ENCODE peak calls at places on chromosomes 3 and 15, in eight cellular contexts. T is AG04450, R is astrocyte of the spinal cord, Z is neural progenitor cell, C is lower lobe of right lung, F is fibroblast of lung, G is IMR-90, O is H7. V is an unnamed sample.

GRCh38 chr3:128689060-128689459 is 36.9 kb upstream of the RAB7A start:
- DNase-seq in T (no peak), R (no peak), Z (no peak), C (no peak), F (no peak), G (no peak), O (no peak), V (no peak)

GRCh38 chr15:31887246-31887645 is 143.1 kb upstream of the CHRNA7 start:
- DNase-seq in T (no peak), R (no peak), Z (peak; percentile 63), C (no peak), F (no peak), G (no peak), O (peak; percentile 41), V (no peak)

GRCh38 chr15:37135225-37135624 is 34.9 kb upstream of the MEIS2 start:
- DNase-seq in T (no peak), R (no peak), Z (peak; percentile 20), C (no peak), F (no peak), G (no peak), O (peak; percentile 13), V (no peak)

GRCh38 chr15:35514759-35515158 is 31.2 kb downstream of the DPH6 start:
- DNase-seq in T (no peak), R (peak; percentile 15), Z (no peak), C (no peak), F (peak; percentile 69), G (peak; percentile 33), O (no peak), V (no peak)

GRCh38 chr3:134542287-134542686 is 56.4 kb downstream of the CEP63 start:
- DNase-seq in T (no peak), R (no peak), Z (peak; percentile 18), C (no peak), F (no peak), G (no peak), O (no peak), V (no peak)

GRCh38 chr3:14253022-14253761 is 74.6 kb downstream of the LSM3 start:
- DNase-seq in T (no peak), R (no peak), Z (no peak), C (no peak), F (peak; percentile 84), G (peak; percentile 41), O (no peak), V (no peak)

GRCh38 chr3:63479661-63480035 is 172.8 kb upstream of the SNTN start:
- DNase-seq in T (no peak), R (no peak), Z (no peak), C (no peak), F (no peak), G (no peak), O (no peak), V (no peak)

GRCh38 chr3:112582242-112582874 is 20.5 kb downstream of the SLC35A5 start:
- DNase-seq in T (peak; percentile 55), R (peak; percentile 84), Z (peak; percentile 45), C (no peak), F (peak; percentile 70), G (peak; percentile 80), O (no peak), V (no peak)

GRCh38 chr15:45641374-45641778 is 6.5 kb downstream of the SQOR start:
- DNase-seq in T (peak; percentile 90), R (peak; percentile 77), Z (no peak), C (no peak), F (peak; percentile 72), G (peak; percentile 96), O (no peak), V (peak; percentile 71)
- H3K4me3 ChIP-seq in T (no peak overlapping the region), R (no peak overlapping the region), Z (no peak overlapping the region), C (no peak overlapping the region), F (no peak overlapping the region), G (no peak overlapping the region), O (no peak overlapping the region), V (no peak overlapping the region)

DNA sequence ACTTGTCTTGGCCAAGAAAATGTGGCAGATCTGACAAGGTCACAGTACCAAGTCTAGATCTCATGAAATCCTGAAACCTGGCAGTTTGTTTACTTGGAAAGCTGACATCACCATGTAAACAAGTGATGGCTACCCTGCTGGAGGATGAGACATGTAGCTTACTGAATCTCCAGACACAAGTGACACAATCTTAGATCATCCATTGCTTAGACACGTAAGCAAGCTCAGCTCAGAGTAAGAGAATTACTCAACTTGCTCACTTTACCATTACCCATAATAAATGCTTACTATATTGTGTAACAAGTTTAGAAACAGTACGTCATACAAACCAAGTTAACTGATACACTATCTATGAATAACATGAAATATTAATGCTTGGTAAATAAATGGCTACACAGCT is 263.8 kb downstream of the TBC1D5 start:
- DNase-seq in T (peak; percentile 60), R (peak; percentile 33), Z (no peak), C (no peak), F (peak; percentile 61), G (peak; percentile 97), O (no peak), V (no peak)
- H3K4me3 ChIP-seq in T (no peak overlapping the region), R (no peak overlapping the region), Z (no peak overlapping the region), C (no peak overlapping the region), F (no peak overlapping the region), G (no peak overlapping the region), O (no peak overlapping the region), V (no peak overlapping the region)

GRCh38 chr15:43209059-43209824 is 11.6 kb downstream of the EPB42 start:
- DNase-seq in T (no peak), R (no peak), Z (peak; percentile 64), C (no peak), F (no peak), G (no peak), O (peak; percentile 89), V (peak; percentile 69)
- H3K4me3 ChIP-seq in T (no peak overlapping the region), R (no peak overlapping the region), Z (no peak overlapping the region), C (no peak overlapping the region), F (no peak overlapping the region), G (no peak overlapping the region), O (no peak overlapping the region), V (no peak overlapping the region)

GRCh38 chr15:59105839-59106238 is 893 bp downstream of the CCNB2 start:
- DNase-seq in T (no peak), R (no peak), Z (no peak), C (no peak), F (no peak), G (no peak), O (peak; percentile 49), V (no peak)
- H3K4me3 ChIP-seq in T (peak overlapping the region; percentile 92), R (peak overlapping the region; percentile 85), Z (peak overlapping the region; percentile 86), C (peak overlapping the region; percentile 84), F (peak overlapping the region; percentile 97), G (peak overlapping the region; percentile 77), O (peak overlapping the region; percentile 95), V (no peak overlapping the region)

DNA sequence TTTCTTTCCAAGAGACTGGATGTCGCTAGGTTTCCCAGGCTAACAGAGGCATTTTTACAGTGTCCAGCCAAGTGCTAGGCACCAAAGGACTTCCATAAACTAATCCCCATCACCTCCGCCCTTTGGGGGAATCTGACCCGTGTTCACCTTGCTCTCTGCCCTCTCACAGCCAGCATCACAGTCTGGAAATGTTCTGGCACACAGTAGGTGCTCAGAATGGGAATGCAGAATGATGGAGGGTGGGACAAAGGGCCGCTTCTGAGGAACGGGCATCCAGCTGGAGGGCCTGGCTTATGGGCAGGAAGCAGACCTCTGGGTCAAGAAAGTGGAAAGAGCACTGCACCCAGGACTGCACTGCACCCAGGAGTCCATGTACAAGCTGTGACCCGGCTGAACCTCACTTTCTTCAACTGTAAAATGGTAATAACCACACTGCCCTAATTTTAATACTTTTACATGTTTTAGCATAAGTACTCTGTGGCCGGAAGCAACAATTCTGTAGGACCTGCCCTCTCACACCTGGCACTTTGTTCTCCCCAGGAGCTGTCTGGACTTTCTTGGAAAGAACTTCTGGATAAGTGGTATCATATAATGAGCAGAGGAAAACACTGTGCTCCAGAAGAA is 901 bp upstream of the NMB start:
- DNase-seq in T (no peak), R (no peak), Z (no peak), C (no peak), F (no peak), G (no peak), O (peak; percentile 42), V (no peak)
- H3K4me3 ChIP-seq in T (no peak overlapping the region), R (no peak overlapping the region), Z (peak overlapping the region; percentile 59), C (peak overlapping the region; percentile 68), F (no peak overlapping the region), G (no peak overlapping the region), O (no peak overlapping the region), V (peak overlapping the region; percentile 89)

DNA sequence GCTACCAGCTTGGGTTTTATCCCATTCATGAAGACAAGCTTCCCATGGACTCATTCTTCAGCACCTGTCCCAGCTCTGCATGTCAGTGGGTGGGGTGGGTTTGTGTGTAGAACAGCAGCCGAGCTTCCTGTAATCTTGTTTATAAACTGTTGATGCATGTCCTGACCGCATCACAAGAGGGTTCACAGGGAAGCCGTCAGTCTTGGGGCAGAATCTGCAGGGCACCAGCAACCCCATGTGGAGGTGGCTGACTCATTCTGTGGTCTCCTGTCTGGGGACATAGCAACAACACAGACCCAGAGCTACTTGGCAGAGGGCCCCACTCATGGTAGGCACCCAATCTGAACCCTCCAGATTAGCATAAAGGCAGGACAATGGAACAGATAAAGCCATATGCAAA is 35.6 kb downstream of the DAPK2 start:
- DNase-seq in T (no peak), R (peak; percentile 81), Z (no peak), C (peak; percentile 69), F (peak; percentile 92), G (peak; percentile 62), O (no peak), V (no peak)
- H3K4me3 ChIP-seq in T (no peak overlapping the region), R (no peak overlapping the region), Z (no peak overlapping the region), C (no peak overlapping the region), F (no peak overlapping the region), G (no peak overlapping the region), O (no peak overlapping the region), V (no peak overlapping the region)

GRCh38 chr3:184175981-184176376 is 1.3 kb downstream of the AP2M1 start:
- DNase-seq in T (no peak), R (no peak), Z (no peak), C (no peak), F (no peak), G (no peak), O (no peak), V (no peak)
- H3K4me3 ChIP-seq in T (peak overlapping the region; percentile 98), R (peak overlapping the region; percentile 74), Z (peak overlapping the region; percentile 97), C (peak overlapping the region; percentile 99), F (peak overlapping the region; percentile 47), G (peak overlapping the region; percentile 86), O (peak overlapping the region; percentile 97), V (peak overlapping the region; percentile 91)

DNA sequence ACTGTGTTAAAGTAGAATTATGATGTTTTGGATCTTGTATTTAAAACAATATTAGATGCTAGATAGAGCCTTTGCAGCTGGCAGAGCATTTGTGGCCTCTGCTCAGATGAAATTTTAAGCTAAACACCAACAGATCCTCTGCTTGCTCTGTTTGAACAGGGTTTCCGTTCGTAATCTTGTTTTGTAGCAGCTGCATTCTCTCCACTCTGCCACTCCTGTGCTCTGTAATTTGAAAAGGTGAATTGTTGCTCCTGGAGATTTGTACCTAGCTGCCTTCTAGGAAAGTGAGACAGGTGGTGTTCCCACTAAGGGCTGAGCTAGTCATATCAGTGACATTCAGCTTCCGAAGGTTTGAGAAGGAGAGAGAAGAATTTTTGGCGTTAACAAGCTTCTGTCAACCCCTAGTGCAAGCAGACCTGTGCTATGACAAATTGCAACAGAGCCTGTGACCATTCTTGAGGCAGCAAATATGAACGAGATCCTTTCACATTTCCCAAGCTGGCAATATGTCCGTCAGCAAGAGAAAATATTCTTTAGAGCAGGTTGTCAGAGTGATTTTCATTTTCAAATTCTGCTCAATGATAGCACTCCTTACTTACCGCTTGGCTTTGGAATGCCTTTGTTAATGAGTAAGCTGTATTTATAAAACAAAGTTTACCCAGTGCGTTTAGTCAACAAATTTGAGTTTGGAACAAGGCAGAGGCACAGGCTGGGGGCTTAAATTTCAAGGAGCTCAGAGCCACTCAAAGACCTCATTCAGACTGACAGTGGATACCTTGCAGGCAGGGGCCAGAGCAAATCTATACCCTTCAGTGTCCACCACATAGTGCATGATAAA is 5.3 kb downstream of the CHST2 start:
- DNase-seq in T (no peak), R (no peak), Z (peak; percentile 10), C (no peak), F (no peak), G (no peak), O (no peak), V (no peak)
- H3K4me3 ChIP-seq in T (no peak overlapping the region), R (no peak overlapping the region), Z (no peak overlapping the region), C (no peak overlapping the region), F (peak overlapping the region; percentile 10), G (no peak overlapping the region), O (no peak overlapping the region), V (no peak overlapping the region)

V was measured in coronary artery.